ENCODE peak calls at places on chromosome 1, in four cellular contexts. U is spleen, X is Caki2, L is fibroblast of the aortic adventitia. Q is an unnamed sample.
A peak's percentile ranks its signal among the peaks of the same experiment; 100 is the strongest.

GRCh38 chr1:171814692-171815091 is 26.6 kb upstream of the DNM3 start:
- DNase-seq in U (no peak), X (no peak), L (peak; percentile 70), Q (peak; percentile 14)

GRCh38 chr1:66539491-66539890 is 5.5 kb downstream of the SGIP1 start:
- DNase-seq in U (no peak), X (peak; percentile 46), L (no peak), Q (no peak)

GRCh38 chr1:211378844-211379243 is 52.2 kb downstream of the TRAF5 start:
- DNase-seq in U (no peak), X (peak; percentile 42), L (peak; percentile 19), Q (peak; percentile 84)

GRCh38 chr1:40593449-40594186 is 62.2 kb downstream of the ZNF684 start:
- DNase-seq in U (no peak), X (no peak), L (no peak), Q (peak; percentile 12)

GRCh38 chr1:154992721-154993571 is 440 bp upstream of the LENEP start:
- DNase-seq in U (peak; percentile 41), X (peak; percentile 52), L (peak; percentile 51), Q (peak; percentile 50)

GRCh38 chr1:167168424-167168823 is 52.3 kb upstream of the POU2F1 start:
- DNase-seq in U (no peak), X (no peak), L (no peak), Q (no peak)

GRCh38 chr1:202192770-202193613 is 607 bp upstream of the LGR6 start:
- DNase-seq in U (peak; percentile 89), X (peak; percentile 25), L (peak; percentile 49), Q (peak; percentile 65)

GRCh38 chr1:212457740-212458338 is 25.1 kb downstream of the NENF start:
- DNase-seq in U (peak; percentile 47), X (peak; percentile 43), L (peak; percentile 37), Q (peak; percentile 67)

GRCh38 chr1:63915121-63915520 is 141.3 kb downstream of the ROR1 start:
- DNase-seq in U (no peak), X (no peak), L (peak; percentile 40), Q (peak; percentile 70)

GRCh38 chr1:29310616-29311180 is 74.4 kb downstream of the PTPRU start:
- DNase-seq in U (no peak), X (no peak), L (no peak), Q (no peak)

GRCh38 chr1:227940791-227941241 is 6.9 kb downstream of the WNT9A start:
- DNase-seq in U (peak; percentile 66), X (no peak), L (no peak), Q (no peak)